ENCODE peak calls at places on chromosome 7, in eight cellular contexts. A is AG09319; W is GM04504; H is neuronal stem cell; L is SW480; O is T-helper 17 cell; P is BJ; F is activated CD4-positive, alpha-beta T cell treated with anti-CD3 and anti-CD28 coated beads for 48 hours. B is an unnamed sample.
A peak's percentile ranks its signal among the peaks of the same experiment; 100 is the strongest.

GRCh38 chr7:1321411-1322239 is 89.0 kb downstream of the UNCX start:
- DNase-seq in A (no peak), W (no peak), H (no peak), L (no peak), O (no peak), P (no peak), F (no peak), B (no peak)

GRCh38 chr7:124908258-124908657 is 21.4 kb downstream of the POT1 start:
- DNase-seq in A (no peak), W (no peak), H (no peak), L (no peak), O (no peak), P (no peak), F (no peak), B (no peak)

GRCh38 chr7:4209126-4209525 is 473.0 kb upstream of the FOXK1 start:
- DNase-seq in A (no peak), W (no peak), H (no peak), L (no peak), O (no peak), P (no peak), F (no peak), B (no peak)

GRCh38 chr7:30430300-30430699 is 48.3 kb downstream of the NOD1 start:
- DNase-seq in A (no peak), W (no peak), H (no peak), L (no peak), O (no peak), P (no peak), F (no peak), B (no peak)

GRCh38 chr7:67758551-67758950 is 761.9 kb downstream of the TYW1 start:
- DNase-seq in A (no peak), W (no peak), H (no peak), L (no peak), O (no peak), P (no peak), F (no peak), B (no peak)

GRCh38 chr7:134088199-134088598 is 38.9 kb upstream of the LRGUK start:
- DNase-seq in A (no peak), W (no peak), H (no peak), L (no peak), O (no peak), P (no peak), F (no peak), B (no peak)

GRCh38 chr7:112103246-112103645 is 103.0 kb downstream of the DOCK4 start:
- DNase-seq in A (no peak), W (no peak), H (no peak), L (peak; percentile 10), O (no peak), P (no peak), F (no peak), B (no peak)

GRCh38 chr7:114885836-114886235 is 36.1 kb upstream of the MDFIC start:
- DNase-seq in A (no peak), W (no peak), H (no peak), L (no peak), O (no peak), P (no peak), F (no peak), B (no peak)

GRCh38 chr7:24432677-24433076 is 140.6 kb upstream of the PALS2 start:
- DNase-seq in A (no peak), W (no peak), H (no peak), L (no peak), O (no peak), P (no peak), F (no peak), B (no peak)

GRCh38 chr7:46215987-46216567 is 295.0 kb upstream of the IGFBP3 start:
- DNase-seq in A (no peak), W (no peak), H (peak; percentile 84), L (peak; percentile 99), O (no peak), P (no peak), F (no peak), B (peak; percentile 53)

GRCh38 chr7:150374472-150374871 is 4.7 kb upstream of the ZNF775 start:
- DNase-seq in A (no peak), W (no peak), H (no peak), L (no peak), O (no peak), P (no peak), F (no peak), B (no peak)

GRCh38 chr7:7639421-7639820 is 1.1 kb upstream of the UMAD1 start:
- DNase-seq in A (no peak), W (no peak), H (no peak), L (no peak), O (no peak), P (no peak), F (no peak), B (no peak)

GRCh38 chr7:106590209-106590816 is 70.6 kb downstream of the CCDC71L start:
- DNase-seq in A (no peak), W (no peak), H (no peak), L (no peak), O (no peak), P (no peak), F (no peak), B (no peak)

GRCh38 chr7:105209870-105210269 is 178.9 kb downstream of the SRPK2 start:
- DNase-seq in A (no peak), W (no peak), H (no peak), L (no peak), O (no peak), P (no peak), F (no peak), B (no peak)

GRCh38 chr7:94008537-94008936 is 4.4 kb upstream of the BET1 start:
- DNase-seq in A (no peak), W (no peak), H (no peak), L (no peak), O (no peak), P (no peak), F (peak; percentile 9), B (no peak)

GRCh38 chr7:78176186-78176585 is 377.6 kb downstream of the PHTF2 start:
- DNase-seq in A (no peak), W (peak; percentile 28), H (no peak), L (no peak), O (no peak), P (no peak), F (no peak), B (no peak)

GRCh38 chr7:155701972-155702544 is 57.6 kb downstream of the RBM33 start:
- DNase-seq in A (no peak), W (no peak), H (no peak), L (no peak), O (no peak), P (no peak), F (no peak), B (no peak)

GRCh38 chr7:85554294-85554877 is 367.5 kb upstream of the SEMA3D start:
- DNase-seq in A (peak; percentile 65), W (peak; percentile 35), H (peak; percentile 50), L (peak; percentile 83), O (no peak), P (peak; percentile 31), F (no peak), B (peak; percentile 40)

GRCh38 chr7:100369105-100369504 is 4.2 kb upstream of the PILRA start:
- DNase-seq in A (no peak), W (no peak), H (no peak), L (no peak), O (no peak), P (no peak), F (no peak), B (no peak)

GRCh38 chr7:115632636-115633035 is 397.9 kb downstream of the TFEC start:
- DNase-seq in A (no peak), W (no peak), H (no peak), L (no peak), O (no peak), P (no peak), F (no peak), B (no peak)

GRCh38 chr7:2157473-2158279 is 75.1 kb downstream of the MAD1L1 start:
- DNase-seq in A (peak; percentile 50), W (peak; percentile 68), H (no peak), L (no peak), O (no peak), P (peak; percentile 63), F (no peak), B (no peak)

GRCh38 chr7:114903131-114903530 is 18.8 kb upstream of the MDFIC start:
- DNase-seq in A (no peak), W (no peak), H (no peak), L (no peak), O (no peak), P (no peak), F (no peak), B (no peak)

GRCh38 chr7:106521541-106521940 is 139.4 kb downstream of the CCDC71L start:
- DNase-seq in A (no peak), W (no peak), H (no peak), L (no peak), O (no peak), P (no peak), F (no peak), B (no peak)

GRCh38 chr7:22001345-22002004 is 55.8 kb upstream of the CDCA7L start:
- DNase-seq in A (peak; percentile 3), W (peak; percentile 46), H (peak; percentile 61), L (peak; percentile 73), O (no peak), P (peak; percentile 46), F (peak; percentile 5), B (peak; percentile 79)

GRCh38 chr7:7201583-7202374 is 19.4 kb downstream of the C1GALT1 start:
- DNase-seq in A (no peak), W (no peak), H (no peak), L (peak; percentile 49), O (no peak), P (no peak), F (peak; percentile 42), B (peak; percentile 46)

GRCh38 chr7:132532237-132532734 is 44.0 kb downstream of the PLXNA4 start:
- DNase-seq in A (no peak), W (no peak), H (no peak), L (no peak), O (no peak), P (no peak), F (no peak), B (no peak)

GRCh38 chr7:151725844-151726770 is 150.8 kb downstream of the PRKAG2 start:
- DNase-seq in A (no peak), W (no peak), H (no peak), L (no peak), O (no peak), P (no peak), F (no peak), B (no peak)

GRCh38 chr7:134946260-134946659 is 40.0 kb upstream of the AGBL3 start:
- DNase-seq in A (no peak), W (no peak), H (no peak), L (no peak), O (no peak), P (no peak), F (peak; percentile 14), B (no peak)

B was measured in iPS-NIHi11.